ENCODE peak calls at places on chromosomes 12 and 14, in ten cellular contexts. M, A, D, U, G, W, Q, T, H and B are unnamed samples.

GRCh38 chr12:91781114-91781513 is 364.5 kb downstream of the BTG1 start:
- DNase-seq in M (peak), A (no peak), D (no peak), U (peak), G (peak), W (no peak), Q (no peak), T (no peak), H (no peak), B (no peak)

GRCh38 chr14:45679852-45680251 is 426.9 kb upstream of the MIS18BP1 start:
- DNase-seq in M (peak), A (no peak), D (no peak), U (peak), G (peak), W (no peak), Q (no peak), T (no peak), H (no peak), B (no peak)

GRCh38 chr12:122336015-122336946 is 70.0 kb upstream of the VPS33A start:
- DNase-seq in M (peak), A (peak), D (no peak), U (no peak), G (peak), W (peak), Q (no peak), T (peak), H (no peak), B (no peak)

GRCh38 chr14:50397461-50398196 is 948 bp upstream of the CDKL1 start:
- DNase-seq in M (no peak), A (no peak), D (peak), U (no peak), G (peak), W (no peak), Q (no peak), T (no peak), H (no peak), B (peak)

GRCh38 chr14:104104006-104104901 is 18.8 kb downstream of the ASPG start:
- DNase-seq in M (no peak), A (no peak), D (no peak), U (no peak), G (no peak), W (no peak), Q (peak), T (no peak), H (no peak), B (no peak)

GRCh38 chr12:75589801-75590200 is 78.4 kb upstream of the KRR1 start:
- DNase-seq in M (no peak), A (no peak), D (no peak), U (no peak), G (peak), W (no peak), Q (no peak), T (no peak), H (no peak), B (no peak)

GRCh38 chr12:5742264-5742663 is 202.8 kb downstream of the ANO2 start:
- DNase-seq in M (no peak), A (no peak), D (no peak), U (no peak), G (no peak), W (no peak), Q (no peak), T (no peak), H (no peak), B (no peak)

GRCh38 chr14:101442451-101442850 is 118.8 kb upstream of the DIO3 start:
- DNase-seq in M (no peak), A (peak), D (no peak), U (no peak), G (no peak), W (no peak), Q (no peak), T (no peak), H (peak), B (no peak)

GRCh38 chr14:30553311-30553989 is 5.5 kb upstream of the G2E3 start:
- DNase-seq in M (peak), A (no peak), D (no peak), U (peak), G (peak), W (no peak), Q (no peak), T (no peak), H (no peak), B (no peak)

GRCh38 chr12:71686658-71687025 is 760 bp downstream of the TMEM19 start:
- DNase-seq in M (peak), A (no peak), D (no peak), U (no peak), G (peak), W (no peak), Q (no peak), T (no peak), H (no peak), B (no peak)

GRCh38 chr12:109944975-109945374 is 44.9 kb downstream of the TCHP start:
- DNase-seq in M (peak), A (no peak), D (no peak), U (peak), G (peak), W (peak), Q (peak), T (no peak), H (no peak), B (no peak)

GRCh38 chr14:103563089-103563620 is 395 bp downstream of the COA8 start:
- DNase-seq in M (no peak), A (no peak), D (no peak), U (no peak), G (no peak), W (peak), Q (no peak), T (no peak), H (no peak), B (no peak)

GRCh38 chr12:56014205-56014604 is 6.6 kb upstream of the IKZF4 start:
- DNase-seq in M (no peak), A (no peak), D (no peak), U (no peak), G (no peak), W (no peak), Q (no peak), T (peak), H (no peak), B (no peak)

GRCh38 chr12:27511723-27512045 is 12.3 kb upstream of the PPFIBP1 start:
- DNase-seq in M (no peak), A (no peak), D (no peak), U (no peak), G (no peak), W (no peak), Q (no peak), T (no peak), H (no peak), B (no peak)

GRCh38 chr12:124334976-124335375 is 40.1 kb downstream of the RFLNA start:
- DNase-seq in M (no peak), A (no peak), D (no peak), U (no peak), G (no peak), W (no peak), Q (peak), T (no peak), H (no peak), B (no peak)

GRCh38 chr12:109736552-109737108 is 23.0 kb downstream of the FAM222A start:
- DNase-seq in M (peak), A (no peak), D (peak), U (peak), G (peak), W (peak), Q (peak), T (no peak), H (no peak), B (no peak)

GRCh38 chr12:106288134-106288509 is 14.4 kb upstream of the TCP11L2 start:
- DNase-seq in M (no peak), A (no peak), D (no peak), U (no peak), G (no peak), W (no peak), Q (no peak), T (no peak), H (no peak), B (no peak)

GRCh38 chr12:84701966-84702365 is 210.6 kb downstream of the SLC6A15 start:
- DNase-seq in M (peak), A (no peak), D (no peak), U (peak), G (peak), W (no peak), Q (no peak), T (no peak), H (no peak), B (no peak)

GRCh38 chr14:101873401-101873800 is 91.0 kb upstream of the DYNC1H1 start:
- DNase-seq in M (no peak), A (no peak), D (no peak), U (no peak), G (no peak), W (no peak), Q (no peak), T (no peak), H (no peak), B (no peak)

GRCh38 chr12:106769078-106769477 is 5.4 kb upstream of the RIC8B start:
- DNase-seq in M (peak), A (no peak), D (no peak), U (no peak), G (peak), W (no peak), Q (no peak), T (no peak), H (no peak), B (no peak)

GRCh38 chr12:67989184-67989965 is at the start of gene IFNG-AS1:
- DNase-seq in M (no peak), A (no peak), D (no peak), U (no peak), G (no peak), W (no peak), Q (no peak), T (no peak), H (no peak), B (no peak)